ENCODE peak calls at places on chromosomes 16 and 17, in seven cellular contexts. E, M, N, Y, L, S and P are unnamed samples.

GRCh38 chr17:8665681-8666080 is 35.2 kb upstream of the MYH10 start:
- DNase-seq in E (no peak), M (no peak), N (no peak), Y (no peak), L (no peak), S (no peak), P (no peak)

GRCh38 chr16:1393613-1394176 is 20.8 kb downstream of the UNKL start:
- DNase-seq in E (no peak), M (no peak), N (no peak), Y (no peak), L (no peak), S (no peak), P (no peak)

GRCh38 chr16:52569296-52569695 is 22.4 kb upstream of the TOX3 start:
- DNase-seq in E (no peak), M (no peak), N (no peak), Y (no peak), L (no peak), S (no peak), P (no peak)

GRCh38 chr17:52213451-52213850 is 54.9 kb upstream of the CA10 start:
- DNase-seq in E (no peak), M (no peak), N (no peak), Y (no peak), L (no peak), S (no peak), P (no peak)

GRCh38 chr17:82231562-82232321 is 2.9 kb downstream of the SLC16A3 start:
- DNase-seq in E (peak; percentile 31), M (no peak), N (peak; percentile 67), Y (no peak), L (no peak), S (peak; percentile 86), P (peak; percentile 89)

GRCh38 chr16:27421961-27422740 is 20.2 kb downstream of the IL21R start:
- DNase-seq in E (no peak), M (no peak), N (no peak), Y (no peak), L (no peak), S (no peak), P (no peak)

GRCh38 chr16:15418206-15418605 is 16.2 kb upstream of the BMERB1 start:
- DNase-seq in E (no peak), M (no peak), N (no peak), Y (no peak), L (no peak), S (no peak), P (no peak)

GRCh38 chr16:228151-228855 is 946 bp downstream of the LUC7L start:
- DNase-seq in E (no peak), M (no peak), N (no peak), Y (no peak), L (no peak), S (no peak), P (no peak)

GRCh38 chr16:31138621-31139578 is 3.4 kb upstream of the PRSS8 start:
- DNase-seq in E (no peak), M (no peak), N (peak; percentile 62), Y (no peak), L (peak; percentile 64), S (peak; percentile 48), P (no peak)

GRCh38 chr17:75922173-75922961 is 17.7 kb upstream of the MRPL38 start:
- DNase-seq in E (no peak), M (no peak), N (no peak), Y (no peak), L (no peak), S (no peak), P (no peak)

GRCh38 chr17:2213291-2213960 is 90.2 kb downstream of the SMG6 start:
- DNase-seq in E (no peak), M (no peak), N (peak; percentile 91), Y (no peak), L (no peak), S (no peak), P (no peak)
- H3K4me3 ChIP-seq in E (no peak overlapping the region), M (no peak overlapping the region), N (peak overlapping the region; percentile 51), Y (peak overlapping the region; percentile 41), L (peak overlapping the region; percentile 4), S (peak overlapping the region; percentile 57), P (no peak overlapping the region)

DNA sequence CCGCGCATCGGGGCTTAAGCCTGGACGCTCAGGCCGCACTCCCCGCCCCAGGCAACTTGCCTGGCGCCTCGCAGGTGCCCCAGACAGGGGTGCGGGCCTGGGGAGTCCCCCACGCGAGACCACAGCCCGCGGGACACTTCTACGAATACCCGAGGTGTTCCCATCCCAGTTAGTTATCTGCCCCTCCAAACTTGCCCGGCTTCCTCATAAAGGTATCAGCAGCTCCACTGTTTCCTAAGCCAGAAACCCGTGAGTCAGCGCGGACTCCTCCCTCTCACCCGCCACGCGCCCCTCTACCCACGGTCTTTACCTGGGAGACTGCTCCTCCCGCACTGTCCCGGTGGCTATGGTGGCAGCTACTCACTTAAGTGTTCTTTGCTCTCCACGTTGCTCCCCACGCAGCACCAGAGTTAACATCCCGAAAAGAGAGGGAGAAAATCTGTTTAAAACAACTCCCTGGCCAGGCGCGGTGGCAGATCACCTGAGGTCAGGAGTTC is 1.0 kb upstream of the CREBBP start:
- DNase-seq in E (peak; percentile 6), M (no peak), N (no peak), Y (no peak), L (no peak), S (no peak), P (peak; percentile 69)
- H3K4me3 ChIP-seq in E (no peak overlapping the region), M (peak overlapping the region; percentile 94), N (peak overlapping the region; percentile 70), Y (peak overlapping the region; percentile 70), L (peak overlapping the region; percentile 90), S (peak overlapping the region; percentile 93), P (peak overlapping the region; percentile 99)

DNA sequence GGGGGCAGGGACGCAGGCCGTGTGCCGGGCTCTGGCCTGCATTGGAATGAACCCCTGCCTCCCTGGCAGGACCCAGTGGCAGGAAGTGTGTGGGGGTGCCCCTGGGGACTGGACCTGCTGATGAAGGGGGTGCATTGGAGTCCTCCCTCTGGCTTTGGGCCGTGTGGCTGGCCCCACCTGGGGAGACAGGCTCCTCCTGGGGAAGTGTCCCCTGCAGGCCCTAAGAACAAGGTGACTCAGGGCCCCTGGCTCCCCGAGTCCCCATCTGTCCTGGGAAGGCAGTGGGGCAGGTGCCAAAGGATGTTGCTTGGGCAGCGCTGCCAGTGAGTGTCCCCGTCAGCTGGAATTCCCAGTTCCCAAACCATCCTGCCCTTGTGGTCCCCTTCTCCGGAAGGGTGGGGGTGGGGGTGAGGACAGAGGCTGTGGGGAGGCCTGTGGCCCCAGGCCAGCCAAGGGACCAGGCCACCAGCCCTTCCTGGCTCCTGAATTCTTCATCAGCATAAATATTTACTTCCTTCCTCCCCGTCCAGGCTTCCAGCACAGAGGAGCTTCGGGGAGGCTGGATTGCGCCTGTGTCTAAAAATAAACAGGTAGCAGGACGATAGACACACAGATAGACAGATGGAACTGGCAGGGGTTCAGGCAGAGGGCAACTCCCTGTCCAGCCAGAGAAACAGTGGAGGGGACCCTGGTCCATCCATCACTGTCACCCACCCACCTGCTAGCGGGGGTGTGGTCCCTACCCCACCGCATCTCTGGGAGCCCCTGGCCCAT is 12.9 kb downstream of the GLIS2 start:
- DNase-seq in E (no peak), M (no peak), N (no peak), Y (no peak), L (no peak), S (peak; percentile 54), P (peak; percentile 71)
- H3K4me3 ChIP-seq in E (no peak overlapping the region), M (peak overlapping the region; percentile 47), N (peak overlapping the region; percentile 44), Y (peak overlapping the region; percentile 8), L (peak overlapping the region; percentile 74), S (peak overlapping the region; percentile 69), P (peak overlapping the region; percentile 48)

GRCh38 chr17:65558311-65558682 is 3.2 kb downstream of the AXIN2 start:
- DNase-seq in E (no peak), M (no peak), N (no peak), Y (no peak), L (no peak), S (no peak), P (no peak)

GRCh38 chr17:65559483-65559801 is 2.0 kb downstream of the AXIN2 start:
- DNase-seq in E (no peak), M (no peak), N (peak; percentile 35), Y (no peak), L (no peak), S (no peak), P (no peak)

GRCh38 chr17:65559802-65560627 is 1.4 kb downstream of the AXIN2 start:
- DNase-seq in E (peak; percentile 17), M (peak; percentile 45), N (peak; percentile 20), Y (no peak), L (no peak), S (peak; percentile 41), P (peak; percentile 31)

GRCh38 chr17:65557349-65558310 is 3.8 kb downstream of the AXIN2 start:
- DNase-seq in E (no peak), M (no peak), N (peak; percentile 65), Y (no peak), L (no peak), S (no peak), P (no peak)

GRCh38 chr17:65558683-65559311 is 2.7 kb downstream of the AXIN2 start:
- DNase-seq in E (no peak), M (peak; percentile 14), N (no peak), Y (no peak), L (no peak), S (no peak), P (no peak)
- H3K4me3 ChIP-seq in E (peak overlapping the region; percentile 78), M (peak overlapping the region; percentile 91), N (peak overlapping the region; percentile 76), Y (peak overlapping the region; percentile 66), L (no peak overlapping the region), S (no peak overlapping the region), P (peak overlapping the region; percentile 94)

GRCh38 chr17:79811888-79812205 is 15.0 kb upstream of the CBX8 start:
- DNase-seq in E (no peak), M (no peak), N (no peak), Y (no peak), L (no peak), S (no peak), P (no peak)

GRCh38 chr17:79811036-79811887 is 14.4 kb upstream of the CBX8 start:
- DNase-seq in E (no peak), M (peak; percentile 83), N (no peak), Y (no peak), L (no peak), S (no peak), P (no peak)

GRCh38 chr17:79808763-79809529 is 12.1 kb upstream of the CBX8 start:
- DNase-seq in E (no peak), M (no peak), N (no peak), Y (no peak), L (no peak), S (no peak), P (no peak)

GRCh38 chr17:79809530-79810137 is 12.8 kb upstream of the CBX8 start:
- DNase-seq in E (no peak), M (no peak), N (no peak), Y (no peak), L (no peak), S (no peak), P (no peak)

DNA sequence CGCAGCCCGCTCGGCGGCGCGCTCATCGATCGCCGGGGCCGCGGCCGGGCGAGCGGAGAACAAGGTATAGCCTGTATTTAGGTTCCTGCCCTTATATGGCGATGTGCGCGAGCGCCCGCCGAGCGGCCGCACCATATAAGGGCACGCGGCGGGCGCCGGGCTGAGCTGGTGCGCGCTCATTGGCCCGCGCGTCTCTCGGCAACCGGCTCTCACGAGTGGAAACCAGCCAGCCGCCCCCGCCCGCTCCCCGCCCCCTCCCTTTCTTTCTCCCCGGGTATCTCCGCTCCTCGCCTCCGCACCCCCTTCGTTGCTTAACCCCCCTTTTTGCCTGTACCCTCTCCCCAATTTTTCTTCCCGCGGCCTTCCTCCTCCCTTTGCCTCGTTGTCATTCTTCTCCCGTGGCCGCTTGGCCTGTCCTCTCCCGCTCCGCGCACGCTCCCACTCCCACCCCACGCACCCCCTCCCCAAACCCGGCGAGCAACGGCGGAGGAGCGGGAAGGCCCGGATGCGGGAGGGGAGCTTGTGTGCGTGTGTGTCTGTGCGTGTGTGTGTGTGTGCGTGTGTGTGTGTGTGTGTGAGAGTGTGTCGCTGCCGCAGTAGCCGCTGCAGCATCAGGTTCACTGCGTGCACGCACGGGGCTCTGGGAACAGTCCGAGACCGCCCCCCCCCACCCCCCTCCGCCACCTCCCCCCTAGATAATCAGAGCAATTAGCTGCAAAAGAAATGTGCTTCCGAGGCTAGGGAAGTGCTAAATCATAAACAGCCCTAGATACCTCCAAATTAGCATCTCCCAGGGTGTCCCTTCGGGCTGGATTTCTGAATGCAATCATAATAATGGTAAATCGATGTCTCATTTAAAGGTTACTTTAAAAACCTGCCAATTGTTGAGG is 13.5 kb upstream of the CBX8 start:
- DNase-seq in E (peak; percentile 78), M (peak; percentile 95), N (peak; percentile 41), Y (no peak), L (no peak), S (peak; percentile 71), P (no peak)
- H3K4me3 ChIP-seq in E (no peak overlapping the region), M (peak overlapping the region; percentile 49), N (no peak overlapping the region), Y (peak overlapping the region; percentile 39), L (peak overlapping the region; percentile 55), S (peak overlapping the region; percentile 59), P (peak overlapping the region; percentile 21)